ENCODE peak calls at places on chromosomes 7 and 10, in eight cellular contexts. One of them, this sample, is unnamed.

GRCh38 chr7:140223515-140224221 is 46.9 kb upstream of the KDM7A start:
- DNase-seq in astrocyte: no peak
- DNase-seq in dorsolateral prefrontal cortex: no peak
- DNase-seq in AG04449: no peak
- DNase-seq in body of pancreas: no peak
- DNase-seq in GM12864: no peak
- DNase-seq in right lobe of liver: no peak
- DNase-seq in HCT116: no peak
- DNase-seq in this sample: no peak

GRCh38 chr7:3120513-3120912 is 76.8 kb upstream of the CARD11 start:
- DNase-seq in astrocyte: no peak
- DNase-seq in AG04449: no peak
- DNase-seq in HCT116: no peak
- DNase-seq in dorsolateral prefrontal cortex: no peak
- DNase-seq in right lobe of liver: no peak
- DNase-seq in body of pancreas: no peak
- DNase-seq in GM12864: no peak
- DNase-seq in this sample: no peak

GRCh38 chr7:2266911-2267310 is 24.9 kb downstream of the NUDT1 start:
- DNase-seq in right lobe of liver: no peak
- DNase-seq in HCT116: no peak
- DNase-seq in body of pancreas: no peak
- DNase-seq in dorsolateral prefrontal cortex: no peak
- DNase-seq in astrocyte: no peak
- DNase-seq in AG04449: no peak
- DNase-seq in GM12864: no peak
- DNase-seq in this sample: no peak

GRCh38 chr7:33155811-33156210 is 26.4 kb downstream of the BBS9 start:
- DNase-seq in AG04449: peak
- DNase-seq in body of pancreas: no peak
- DNase-seq in right lobe of liver: no peak
- DNase-seq in HCT116: no peak
- DNase-seq in dorsolateral prefrontal cortex: no peak
- DNase-seq in GM12864: no peak
- DNase-seq in astrocyte: peak
- DNase-seq in this sample: no peak

GRCh38 chr7:69732203-69732602 is 133.9 kb downstream of the AUTS2 start:
- DNase-seq in astrocyte: peak
- DNase-seq in GM12864: no peak
- DNase-seq in body of pancreas: peak
- DNase-seq in dorsolateral prefrontal cortex: no peak
- DNase-seq in AG04449: no peak
- DNase-seq in right lobe of liver: no peak
- DNase-seq in HCT116: no peak
- DNase-seq in this sample: no peak

GRCh38 chr10:77274046-77274795 is 363.4 kb downstream of the KCNMA1 start:
- DNase-seq in body of pancreas: no peak
- DNase-seq in astrocyte: peak
- DNase-seq in right lobe of liver: no peak
- DNase-seq in dorsolateral prefrontal cortex: no peak
- DNase-seq in AG04449: peak
- DNase-seq in GM12864: no peak
- DNase-seq in HCT116: no peak
- DNase-seq in this sample: no peak

GRCh38 chr7:152436279-152437147 is 710 bp upstream of the KMT2C start:
- DNase-seq in HCT116: peak
- DNase-seq in astrocyte: peak
- DNase-seq in dorsolateral prefrontal cortex: peak
- DNase-seq in GM12864: peak
- DNase-seq in body of pancreas: peak
- DNase-seq in right lobe of liver: peak
- DNase-seq in AG04449: no peak
- DNase-seq in this sample: peak

GRCh38 chr7:103437623-103438022 is 8.4 kb downstream of the SLC26A5 start:
- DNase-seq in body of pancreas: no peak
- DNase-seq in AG04449: no peak
- DNase-seq in HCT116: no peak
- DNase-seq in dorsolateral prefrontal cortex: no peak
- DNase-seq in GM12864: no peak
- DNase-seq in astrocyte: no peak
- DNase-seq in right lobe of liver: no peak
- DNase-seq in this sample: no peak

GRCh38 chr10:5479481-5480161 is 19.7 kb downstream of the CALML5 start:
- DNase-seq in astrocyte: no peak
- DNase-seq in body of pancreas: no peak
- DNase-seq in GM12864: no peak
- DNase-seq in AG04449: no peak
- DNase-seq in dorsolateral prefrontal cortex: no peak
- DNase-seq in HCT116: no peak
- DNase-seq in right lobe of liver: no peak
- DNase-seq in this sample: no peak

GRCh38 chr7:196283-196682 is 3.9 kb downstream of the FAM20C start:
- DNase-seq in astrocyte: no peak
- DNase-seq in dorsolateral prefrontal cortex: no peak
- DNase-seq in GM12864: no peak
- DNase-seq in HCT116: no peak
- DNase-seq in right lobe of liver: no peak
- DNase-seq in body of pancreas: no peak
- DNase-seq in AG04449: no peak
- DNase-seq in this sample: no peak

GRCh38 chr10:79266543-79267312 is 80.5 kb upstream of the PPIF start:
- DNase-seq in astrocyte: peak
- DNase-seq in HCT116: no peak
- DNase-seq in right lobe of liver: peak
- DNase-seq in body of pancreas: peak
- DNase-seq in dorsolateral prefrontal cortex: no peak
- DNase-seq in GM12864: no peak
- DNase-seq in AG04449: peak
- DNase-seq in this sample: no peak

GRCh38 chr7:913736-914520 is 37.6 kb downstream of the GET4 start:
- DNase-seq in dorsolateral prefrontal cortex: no peak
- DNase-seq in HCT116: no peak
- DNase-seq in GM12864: no peak
- DNase-seq in body of pancreas: peak
- DNase-seq in astrocyte: no peak
- DNase-seq in AG04449: no peak
- DNase-seq in right lobe of liver: no peak
- DNase-seq in this sample: no peak

GRCh38 chr7:24336461-24336860 is 52.5 kb downstream of the NPY start:
- DNase-seq in right lobe of liver: no peak
- DNase-seq in astrocyte: no peak
- DNase-seq in HCT116: peak
- DNase-seq in dorsolateral prefrontal cortex: no peak
- DNase-seq in body of pancreas: no peak
- DNase-seq in AG04449: no peak
- DNase-seq in GM12864: no peak
- DNase-seq in this sample: no peak

GRCh38 chr10:92222603-92223275 is 68.1 kb downstream of the CPEB3 start:
- DNase-seq in body of pancreas: no peak
- DNase-seq in right lobe of liver: no peak
- DNase-seq in astrocyte: peak
- DNase-seq in dorsolateral prefrontal cortex: no peak
- DNase-seq in HCT116: peak
- DNase-seq in AG04449: no peak
- DNase-seq in GM12864: no peak
- DNase-seq in this sample: no peak

GRCh38 chr7:109131141-109131540 is 561.5 kb downstream of the DNAJB9 start:
- DNase-seq in dorsolateral prefrontal cortex: no peak
- DNase-seq in body of pancreas: no peak
- DNase-seq in astrocyte: no peak
- DNase-seq in AG04449: no peak
- DNase-seq in right lobe of liver: no peak
- DNase-seq in GM12864: no peak
- DNase-seq in HCT116: no peak
- DNase-seq in this sample: no peak

GRCh38 chr10:112827951-112828350 is 122.1 kb upstream of the TCF7L2 start:
- DNase-seq in right lobe of liver: no peak
- DNase-seq in AG04449: no peak
- DNase-seq in HCT116: no peak
- DNase-seq in dorsolateral prefrontal cortex: no peak
- DNase-seq in body of pancreas: no peak
- DNase-seq in GM12864: no peak
- DNase-seq in astrocyte: no peak
- DNase-seq in this sample: no peak

GRCh38 chr7:103691291-103691690 is 245.3 kb upstream of the SLC26A5 start:
- DNase-seq in GM12864: no peak
- DNase-seq in dorsolateral prefrontal cortex: no peak
- DNase-seq in body of pancreas: no peak
- DNase-seq in HCT116: no peak
- DNase-seq in right lobe of liver: no peak
- DNase-seq in AG04449: no peak
- DNase-seq in astrocyte: no peak
- DNase-seq in this sample: no peak

GRCh38 chr7:127473409-127473808 is 80.9 kb upstream of the ZNF800 start:
- DNase-seq in right lobe of liver: no peak
- DNase-seq in body of pancreas: no peak
- DNase-seq in AG04449: no peak
- DNase-seq in HCT116: no peak
- DNase-seq in GM12864: no peak
- DNase-seq in dorsolateral prefrontal cortex: no peak
- DNase-seq in astrocyte: no peak
- DNase-seq in this sample: no peak

GRCh38 chr10:21174670-21175495 is 277.8 kb upstream of the NEBL start:
- DNase-seq in AG04449: no peak
- DNase-seq in body of pancreas: peak
- DNase-seq in right lobe of liver: no peak
- DNase-seq in GM12864: no peak
- DNase-seq in astrocyte: no peak
- DNase-seq in dorsolateral prefrontal cortex: no peak
- DNase-seq in HCT116: peak
- DNase-seq in this sample: no peak

GRCh38 chr10:21173433-21173963 is 276.4 kb upstream of the NEBL start:
- DNase-seq in right lobe of liver: no peak
- DNase-seq in body of pancreas: peak
- DNase-seq in HCT116: no peak
- DNase-seq in GM12864: no peak
- DNase-seq in dorsolateral prefrontal cortex: no peak
- DNase-seq in AG04449: no peak
- DNase-seq in astrocyte: no peak
- DNase-seq in this sample: no peak

GRCh38 chr10:21175797-21176196 is 278.7 kb upstream of the NEBL start:
- DNase-seq in right lobe of liver: no peak
- DNase-seq in HCT116: no peak
- DNase-seq in dorsolateral prefrontal cortex: no peak
- DNase-seq in AG04449: no peak
- DNase-seq in GM12864: no peak
- DNase-seq in body of pancreas: peak
- DNase-seq in astrocyte: no peak
- DNase-seq in this sample: no peak

GRCh38 chr10:21172774-21173432 is 275.8 kb upstream of the NEBL start:
- DNase-seq in astrocyte: no peak
- DNase-seq in AG04449: no peak
- DNase-seq in HCT116: no peak
- DNase-seq in right lobe of liver: peak
- DNase-seq in body of pancreas: peak
- DNase-seq in GM12864: no peak
- DNase-seq in dorsolateral prefrontal cortex: peak
- DNase-seq in this sample: no peak

GRCh38 chr10:21173964-21174669 is 277.0 kb upstream of the NEBL start:
- DNase-seq in dorsolateral prefrontal cortex: peak
- DNase-seq in GM12864: no peak
- DNase-seq in astrocyte: no peak
- DNase-seq in HCT116: peak
- DNase-seq in right lobe of liver: peak
- DNase-seq in body of pancreas: peak
- DNase-seq in AG04449: no peak
- DNase-seq in this sample: no peak
- H3K4me3 ChIP-seq in dorsolateral prefrontal cortex: peak
- H3K4me3 ChIP-seq in GM12864: no peak
- H3K4me3 ChIP-seq in astrocyte: peak
- H3K4me3 ChIP-seq in HCT116: peak
- H3K4me3 ChIP-seq in right lobe of liver: peak
- H3K4me3 ChIP-seq in body of pancreas: peak
- H3K4me3 ChIP-seq in AG04449: peak
- H3K4me3 ChIP-seq in this sample: no peak

DNA sequence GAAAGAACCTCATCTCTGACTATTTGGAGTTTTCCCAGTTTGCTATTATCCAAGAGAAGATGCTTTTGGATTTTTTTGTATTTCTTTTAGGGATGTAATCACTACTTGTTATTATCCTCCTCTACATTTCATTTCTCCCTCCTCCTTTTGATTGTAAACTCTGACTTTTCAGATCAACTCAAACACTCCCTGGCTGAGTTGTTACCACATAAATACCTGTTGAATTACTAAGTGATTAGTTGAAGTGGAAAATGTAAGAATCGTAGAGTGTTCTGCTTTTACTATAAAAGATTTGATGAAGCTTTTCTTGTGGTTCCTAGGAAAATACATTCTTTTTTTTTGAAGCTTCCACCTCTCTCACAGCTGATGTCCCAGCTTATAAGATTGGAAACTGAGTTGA is 164.1 kb upstream of the C1GALT1 start:
- DNase-seq in AG04449: no peak
- DNase-seq in body of pancreas: no peak
- DNase-seq in right lobe of liver: no peak
- DNase-seq in astrocyte: peak
- DNase-seq in GM12864: no peak
- DNase-seq in dorsolateral prefrontal cortex: no peak
- DNase-seq in HCT116: no peak
- DNase-seq in this sample: no peak
- H3K4me3 ChIP-seq in AG04449: no peak
- H3K4me3 ChIP-seq in body of pancreas: no peak
- H3K4me3 ChIP-seq in right lobe of liver: no peak
- H3K4me3 ChIP-seq in astrocyte: no peak
- H3K4me3 ChIP-seq in GM12864: no peak
- H3K4me3 ChIP-seq in dorsolateral prefrontal cortex: no peak
- H3K4me3 ChIP-seq in HCT116: no peak
- H3K4me3 ChIP-seq in this sample: no peak

DNA sequence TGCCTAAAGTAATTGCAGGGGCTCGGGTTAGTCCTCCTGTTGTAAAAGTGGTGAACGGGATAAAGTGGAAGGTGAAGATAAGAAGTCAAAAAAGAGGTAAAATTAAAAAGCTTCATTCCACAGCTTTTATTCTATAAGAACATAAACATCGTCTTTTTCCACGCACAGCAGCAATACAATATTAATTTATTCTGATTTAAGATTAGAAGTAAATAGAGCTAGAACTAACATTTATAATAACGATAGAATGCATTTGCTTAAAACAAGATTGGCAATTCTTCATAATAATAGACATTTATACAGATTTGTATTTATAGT is 3.7 kb downstream of the HOXA10 start:
- DNase-seq in right lobe of liver: no peak
- DNase-seq in HCT116: no peak
- DNase-seq in AG04449: no peak
- DNase-seq in astrocyte: no peak
- DNase-seq in body of pancreas: no peak
- DNase-seq in dorsolateral prefrontal cortex: no peak
- DNase-seq in GM12864: no peak
- DNase-seq in this sample: no peak
- H3K4me3 ChIP-seq in right lobe of liver: no peak
- H3K4me3 ChIP-seq in HCT116: peak
- H3K4me3 ChIP-seq in AG04449: peak
- H3K4me3 ChIP-seq in astrocyte: no peak
- H3K4me3 ChIP-seq in body of pancreas: no peak
- H3K4me3 ChIP-seq in dorsolateral prefrontal cortex: no peak
- H3K4me3 ChIP-seq in GM12864: no peak
- H3K4me3 ChIP-seq in this sample: no peak

DNA sequence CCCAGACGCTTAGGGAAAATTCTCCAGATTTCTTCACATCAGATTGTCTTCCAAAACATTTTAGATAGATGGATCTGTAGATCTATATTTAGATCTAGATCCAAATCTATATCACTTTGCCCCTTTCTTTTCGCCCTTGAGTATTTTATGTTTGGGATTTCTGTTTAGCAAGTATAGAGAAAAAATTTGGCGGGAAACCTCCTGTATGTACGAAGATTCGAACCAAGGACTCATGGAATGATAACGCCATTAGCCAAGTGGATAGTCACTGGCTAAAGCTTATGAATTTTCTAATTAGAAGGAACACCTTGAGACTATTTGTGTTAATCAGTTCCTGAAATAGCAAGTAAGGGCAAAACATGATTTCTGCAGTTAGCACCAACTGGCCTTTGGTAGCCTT is 1.2 kb downstream of the THNSL1 start:
- DNase-seq in HCT116: no peak
- DNase-seq in right lobe of liver: no peak
- DNase-seq in GM12864: no peak
- DNase-seq in AG04449: no peak
- DNase-seq in body of pancreas: no peak
- DNase-seq in astrocyte: no peak
- DNase-seq in dorsolateral prefrontal cortex: no peak
- DNase-seq in this sample: no peak
- H3K4me3 ChIP-seq in HCT116: peak
- H3K4me3 ChIP-seq in right lobe of liver: peak
- H3K4me3 ChIP-seq in GM12864: peak
- H3K4me3 ChIP-seq in AG04449: no peak
- H3K4me3 ChIP-seq in body of pancreas: no peak
- H3K4me3 ChIP-seq in astrocyte: peak
- H3K4me3 ChIP-seq in dorsolateral prefrontal cortex: peak
- H3K4me3 ChIP-seq in this sample: peak

This sample was measured in Jurkat, Clone E6-1.